ENCODE peak calls at places on chromosomes 11 and 22, in nine cellular contexts. V is colonic mucosa, B is heart left ventricle, S is A673, C is suprapubic skin, P is SK-N-SH, X is uterus, U is sigmoid colon, A is fibroblast of lung. K is an unnamed sample.
A peak's percentile ranks its signal among the peaks of the same experiment; 100 is the strongest.

GRCh38 chr11:67373916-67374570 is 645 bp upstream of the CLCF1 start:
- DNase-seq in U (peak; percentile 92), P (peak; percentile 69), C (peak; percentile 91), B (peak; percentile 86), A (peak; percentile 98), V (peak; percentile 79), S (peak; percentile 57), X (peak; percentile 83), K (peak; percentile 89)

GRCh38 chr11:104529213-104529612 is 365.3 kb upstream of the PDGFD start:
- DNase-seq in B (no peak), P (no peak), U (no peak), C (no peak), X (no peak), A (no peak), V (no peak), S (no peak), K (no peak)

GRCh38 chr11:27171391-27171790 is 130.8 kb downstream of the BBOX1 start:
- DNase-seq in A (no peak), C (no peak), U (no peak), B (no peak), P (no peak), X (no peak), V (no peak), S (no peak), K (peak; percentile 40)

GRCh38 chr22:49929553-49929979 is 11.1 kb downstream of the CRELD2 start:
- DNase-seq in U (peak; percentile 80), A (no peak), B (peak; percentile 86), P (peak; percentile 97), V (peak; percentile 63), X (peak; percentile 63), S (peak; percentile 65), C (no peak), K (peak; percentile 85)

GRCh38 chr22:20406686-20407408 is 12.9 kb downstream of the ZNF74 start:
- DNase-seq in B (no peak), S (no peak), V (no peak), U (no peak), X (no peak), A (no peak), C (peak; percentile 59), P (no peak), K (no peak)

GRCh38 chr22:50082961-50083461 is 2.2 kb downstream of the MLC1 start:
- DNase-seq in P (peak; percentile 38), U (no peak), A (no peak), B (no peak), V (no peak), S (no peak), X (no peak), C (no peak), K (peak; percentile 79)

GRCh38 chr11:118084247-118084646 is 2.5 kb downstream of the SMIM35 start:
- DNase-seq in C (no peak), X (no peak), V (peak; percentile 58), P (no peak), B (no peak), A (no peak), U (no peak), S (no peak), K (peak; percentile 71)

GRCh38 chr11:90134420-90135003 is at the start of gene NAALAD2:
- DNase-seq in P (peak; percentile 77), S (peak; percentile 70), A (peak; percentile 67), X (peak; percentile 52), V (peak; percentile 22), U (peak; percentile 62), C (peak; percentile 79), B (peak; percentile 73), K (peak; percentile 88)

GRCh38 chr11:96465537-96465936 is 75.7 kb downstream of the JRKL start:
- DNase-seq in S (no peak), A (no peak), X (no peak), U (no peak), V (no peak), B (no peak), P (no peak), C (no peak), K (no peak)

GRCh38 chr11:71249301-71249700 is 3.1 kb downstream of the SHANK2 start:
- DNase-seq in X (no peak), U (peak; percentile 24), C (peak; percentile 44), S (no peak), B (no peak), P (peak; percentile 12), V (no peak), A (no peak), K (peak; percentile 42)

GRCh38 chr11:71248656-71249055 is 3.7 kb downstream of the SHANK2 start:
- DNase-seq in V (no peak), B (no peak), X (no peak), S (no peak), A (no peak), U (peak; percentile 55), P (peak; percentile 5), C (peak; percentile 43), K (no peak)

GRCh38 chr11:71246559-71246958 is 5.8 kb downstream of the SHANK2 start:
- DNase-seq in V (no peak), B (no peak), C (peak; percentile 20), A (no peak), S (no peak), P (peak; percentile 3), X (no peak), U (peak; percentile 17), K (no peak)

GRCh38 chr11:71248251-71248570 is 4.2 kb downstream of the SHANK2 start:
- DNase-seq in A (no peak), U (peak; percentile 35), P (no peak), X (no peak), V (no peak), C (no peak), B (no peak), S (no peak), K (no peak)

DNA sequence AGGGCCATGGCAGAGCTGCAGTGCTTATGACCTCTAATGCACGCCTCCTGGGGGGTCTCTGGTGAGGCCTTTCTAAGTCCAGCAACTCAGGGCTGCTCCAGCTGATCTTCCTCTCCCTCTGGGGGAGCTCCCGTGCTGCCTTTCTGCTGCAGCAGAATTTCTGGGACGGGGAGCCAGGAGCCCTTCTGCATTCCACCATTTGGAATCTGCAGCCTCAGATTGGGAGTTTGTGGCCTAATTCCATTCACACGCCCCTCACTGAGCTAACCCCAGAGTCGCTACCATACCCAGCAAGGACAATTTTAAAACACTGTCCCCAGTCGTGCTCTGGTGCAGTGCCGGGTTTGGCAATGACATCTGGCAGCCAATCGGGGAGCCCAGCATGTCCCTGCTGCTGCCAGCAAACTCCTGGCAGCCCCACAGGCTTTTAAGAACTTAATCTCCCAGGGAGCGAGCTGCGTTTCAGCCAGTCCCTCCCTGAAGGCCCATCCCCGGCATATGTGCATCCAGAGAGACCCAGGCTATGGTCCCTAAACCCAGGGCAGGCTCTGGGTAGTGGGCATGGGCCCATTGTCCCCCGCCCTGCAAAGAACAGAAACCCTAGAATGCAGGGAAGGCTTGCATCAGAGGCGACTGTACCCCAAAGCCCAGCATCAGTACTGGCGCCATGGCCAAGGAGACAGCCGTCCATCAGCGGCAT is 4.7 kb downstream of the SHANK2 start:
- DNase-seq in B (no peak), U (peak; percentile 54), X (no peak), S (peak; percentile 50), A (no peak), C (peak; percentile 63), P (no peak), V (no peak), K (no peak)
- H3K27ac ChIP-seq in B (no peak overlapping the region), U (no peak overlapping the region), X (no peak overlapping the region), S (no peak overlapping the region), A (no peak overlapping the region), C (no peak overlapping the region), P (no peak overlapping the region), V (no peak overlapping the region), K (no peak overlapping the region)

GRCh38 chr22:42817556-42817955 is 39.5 kb downstream of the ARFGAP3 start:
- DNase-seq in S (no peak), A (no peak), V (no peak), C (no peak), U (no peak), P (no peak), X (no peak), B (no peak), K (no peak)
- H3K27ac ChIP-seq in S (no peak overlapping the region), A (no peak overlapping the region), V (no peak overlapping the region), C (no peak overlapping the region), U (no peak overlapping the region), P (no peak overlapping the region), X (no peak overlapping the region), B (no peak overlapping the region), K (no peak overlapping the region)

GRCh38 chr11:12413141-12414055 is 36.0 kb downstream of the PARVA start:
- DNase-seq in X (no peak), C (no peak), U (no peak), A (peak; percentile 51), B (no peak), S (no peak), P (no peak), V (no peak), K (no peak)
- H3K27ac ChIP-seq in X (peak overlapping the region; percentile 89), C (peak overlapping the region; percentile 71), U (peak overlapping the region; percentile 99), A (peak overlapping the region; percentile 43), B (no peak overlapping the region), S (no peak overlapping the region), P (peak overlapping the region; percentile 99), V (peak overlapping the region; percentile 30), K (peak overlapping the region; percentile 83)

GRCh38 chr22:33570110-33570509 is 350.2 kb downstream of the LARGE1 start:
- DNase-seq in B (no peak), C (no peak), X (no peak), S (no peak), A (no peak), V (no peak), P (no peak), U (no peak), K (no peak)

GRCh38 chr22:33564683-33565082 is 355.6 kb downstream of the LARGE1 start:
- DNase-seq in V (no peak), P (no peak), S (no peak), B (no peak), X (no peak), U (no peak), C (no peak), A (no peak), K (no peak)

GRCh38 chr22:33569547-33569946 is 350.7 kb downstream of the LARGE1 start:
- DNase-seq in B (no peak), U (no peak), A (no peak), X (no peak), V (no peak), P (no peak), C (no peak), S (no peak), K (no peak)

GRCh38 chr22:33565580-33565995 is 354.7 kb downstream of the LARGE1 start:
- DNase-seq in V (no peak), C (no peak), X (no peak), A (no peak), U (no peak), B (no peak), S (no peak), P (no peak), K (no peak)

DNA sequence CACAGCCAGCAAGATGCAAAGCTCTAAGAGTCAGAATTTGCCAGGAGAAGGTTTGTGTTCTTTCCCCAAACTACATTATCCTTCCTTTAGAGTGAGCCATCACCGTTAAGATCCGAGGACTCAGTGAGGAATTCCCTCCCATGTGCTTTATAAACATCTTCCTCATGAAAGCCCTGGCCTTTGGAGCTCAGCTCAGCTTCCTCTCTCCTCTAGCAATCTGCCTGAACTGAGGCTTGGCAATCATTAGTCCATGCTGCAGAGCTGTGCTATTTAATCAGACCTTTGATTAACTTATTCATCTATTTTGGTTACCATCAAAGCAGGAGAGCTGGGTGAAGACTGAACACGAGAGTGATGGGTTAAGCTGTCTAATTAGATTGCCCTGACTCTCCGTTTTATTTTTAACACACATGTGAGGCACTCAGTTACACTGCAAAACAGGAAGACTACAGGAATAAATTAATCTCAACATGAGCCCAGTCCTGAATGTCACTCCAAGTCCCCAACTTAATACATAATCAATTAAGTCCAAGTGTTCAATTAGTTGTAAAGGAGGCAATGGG is 351.3 kb downstream of the LARGE1 start:
- DNase-seq in S (no peak), V (no peak), A (no peak), U (no peak), X (no peak), P (no peak), B (no peak), C (no peak), K (no peak)
- H3K27ac ChIP-seq in S (no peak overlapping the region), V (no peak overlapping the region), A (no peak overlapping the region), U (no peak overlapping the region), X (no peak overlapping the region), P (no peak overlapping the region), B (no peak overlapping the region), C (no peak overlapping the region), K (no peak overlapping the region)